ENCODE peak calls at places on chromosomes 3 and 15, in ten cellular contexts. One of them, this sample, is unnamed.

GRCh38 chr3:47865192-47865591 is 62.3 kb downstream of the DHX30 start:
- DNase-seq in breast epithelium: no peak
- DNase-seq in PC-9: no peak
- DNase-seq in effector memory CD4-positive, alpha-beta T cell: no peak
- DNase-seq in sigmoid colon: no peak
- DNase-seq in foreskin keratinocyte: no peak
- DNase-seq in psoas muscle: peak; percentile 48
- DNase-seq in IMR-90: no peak
- DNase-seq in left lung: no peak
- DNase-seq in GM12878: no peak
- DNase-seq in this sample: no peak

GRCh38 chr15:52183562-52184173 is 7.5 kb downstream of the GNB5 start:
- DNase-seq in left lung: no peak
- DNase-seq in GM12878: no peak
- DNase-seq in sigmoid colon: no peak
- DNase-seq in breast epithelium: no peak
- DNase-seq in psoas muscle: no peak
- DNase-seq in PC-9: no peak
- DNase-seq in IMR-90: peak; percentile 39
- DNase-seq in effector memory CD4-positive, alpha-beta T cell: no peak
- DNase-seq in foreskin keratinocyte: no peak
- DNase-seq in this sample: no peak

GRCh38 chr3:124745756-124746155 is 15.5 kb downstream of the UMPS start:
- DNase-seq in IMR-90: no peak
- DNase-seq in foreskin keratinocyte: no peak
- DNase-seq in breast epithelium: no peak
- DNase-seq in psoas muscle: no peak
- DNase-seq in effector memory CD4-positive, alpha-beta T cell: no peak
- DNase-seq in GM12878: no peak
- DNase-seq in PC-9: no peak
- DNase-seq in sigmoid colon: no peak
- DNase-seq in left lung: no peak
- DNase-seq in this sample: no peak

GRCh38 chr15:84961707-84962106 is 19.9 kb upstream of the PDE8A start:
- DNase-seq in sigmoid colon: no peak
- DNase-seq in effector memory CD4-positive, alpha-beta T cell: no peak
- DNase-seq in breast epithelium: no peak
- DNase-seq in PC-9: no peak
- DNase-seq in foreskin keratinocyte: peak; percentile 52
- DNase-seq in psoas muscle: no peak
- DNase-seq in GM12878: no peak
- DNase-seq in IMR-90: peak; percentile 58
- DNase-seq in left lung: no peak
- DNase-seq in this sample: no peak

GRCh38 chr15:34927726-34928125 is 41.8 kb downstream of the AQR start:
- DNase-seq in effector memory CD4-positive, alpha-beta T cell: no peak
- DNase-seq in left lung: no peak
- DNase-seq in PC-9: peak; percentile 44
- DNase-seq in psoas muscle: no peak
- DNase-seq in IMR-90: no peak
- DNase-seq in GM12878: no peak
- DNase-seq in sigmoid colon: no peak
- DNase-seq in breast epithelium: no peak
- DNase-seq in foreskin keratinocyte: no peak
- DNase-seq in this sample: no peak

GRCh38 chr3:140599496-140599895 is 78.4 kb upstream of the TRIM42 start:
- DNase-seq in psoas muscle: no peak
- DNase-seq in foreskin keratinocyte: peak; percentile 77
- DNase-seq in breast epithelium: no peak
- DNase-seq in GM12878: no peak
- DNase-seq in IMR-90: no peak
- DNase-seq in sigmoid colon: no peak
- DNase-seq in PC-9: no peak
- DNase-seq in left lung: no peak
- DNase-seq in effector memory CD4-positive, alpha-beta T cell: no peak
- DNase-seq in this sample: no peak

GRCh38 chr15:60869851-60870250 is 359.3 kb downstream of the RORA start:
- DNase-seq in breast epithelium: no peak
- DNase-seq in foreskin keratinocyte: no peak
- DNase-seq in PC-9: no peak
- DNase-seq in GM12878: no peak
- DNase-seq in left lung: no peak
- DNase-seq in psoas muscle: no peak
- DNase-seq in effector memory CD4-positive, alpha-beta T cell: no peak
- DNase-seq in sigmoid colon: no peak
- DNase-seq in IMR-90: no peak
- DNase-seq in this sample: no peak

GRCh38 chr15:91488452-91488851 is 365.1 kb upstream of the SLCO3A1 start:
- DNase-seq in PC-9: no peak
- DNase-seq in effector memory CD4-positive, alpha-beta T cell: no peak
- DNase-seq in GM12878: no peak
- DNase-seq in IMR-90: peak; percentile 13
- DNase-seq in psoas muscle: no peak
- DNase-seq in breast epithelium: no peak
- DNase-seq in sigmoid colon: no peak
- DNase-seq in left lung: no peak
- DNase-seq in foreskin keratinocyte: peak; percentile 29
- DNase-seq in this sample: no peak

GRCh38 chr3:128318275-128318920 is 148.3 kb downstream of the DNAJB8 start:
- DNase-seq in foreskin keratinocyte: no peak
- DNase-seq in left lung: peak; percentile 16
- DNase-seq in sigmoid colon: peak; percentile 33
- DNase-seq in IMR-90: no peak
- DNase-seq in PC-9: no peak
- DNase-seq in effector memory CD4-positive, alpha-beta T cell: no peak
- DNase-seq in breast epithelium: no peak
- DNase-seq in GM12878: no peak
- DNase-seq in psoas muscle: no peak
- DNase-seq in this sample: no peak

GRCh38 chr3:128319107-128319506 is 147.6 kb downstream of the DNAJB8 start:
- DNase-seq in left lung: no peak
- DNase-seq in PC-9: no peak
- DNase-seq in foreskin keratinocyte: no peak
- DNase-seq in breast epithelium: no peak
- DNase-seq in sigmoid colon: peak; percentile 27
- DNase-seq in GM12878: no peak
- DNase-seq in IMR-90: no peak
- DNase-seq in psoas muscle: no peak
- DNase-seq in effector memory CD4-positive, alpha-beta T cell: no peak
- DNase-seq in this sample: no peak

GRCh38 chr3:128317698-128318231 is 148.9 kb downstream of the DNAJB8 start:
- DNase-seq in effector memory CD4-positive, alpha-beta T cell: no peak
- DNase-seq in sigmoid colon: no peak
- DNase-seq in left lung: no peak
- DNase-seq in foreskin keratinocyte: no peak
- DNase-seq in PC-9: no peak
- DNase-seq in psoas muscle: no peak
- DNase-seq in breast epithelium: no peak
- DNase-seq in GM12878: no peak
- DNase-seq in IMR-90: no peak
- DNase-seq in this sample: no peak

GRCh38 chr3:128316456-128316855 is 150.2 kb downstream of the DNAJB8 start:
- DNase-seq in breast epithelium: no peak
- DNase-seq in effector memory CD4-positive, alpha-beta T cell: peak; percentile 50
- DNase-seq in sigmoid colon: no peak
- DNase-seq in IMR-90: no peak
- DNase-seq in GM12878: no peak
- DNase-seq in left lung: no peak
- DNase-seq in psoas muscle: no peak
- DNase-seq in foreskin keratinocyte: no peak
- DNase-seq in PC-9: no peak
- DNase-seq in this sample: no peak

GRCh38 chr3:128317101-128317697 is 149.5 kb downstream of the DNAJB8 start:
- DNase-seq in sigmoid colon: no peak
- DNase-seq in GM12878: no peak
- DNase-seq in PC-9: no peak
- DNase-seq in breast epithelium: no peak
- DNase-seq in foreskin keratinocyte: no peak
- DNase-seq in IMR-90: no peak
- DNase-seq in psoas muscle: no peak
- DNase-seq in left lung: no peak
- DNase-seq in effector memory CD4-positive, alpha-beta T cell: no peak
- DNase-seq in this sample: no peak
- H3K27ac ChIP-seq in sigmoid colon: no peak overlapping the region
- H3K27ac ChIP-seq in GM12878: no peak overlapping the region
- H3K27ac ChIP-seq in PC-9: no peak overlapping the region
- H3K27ac ChIP-seq in breast epithelium: no peak overlapping the region
- H3K27ac ChIP-seq in foreskin keratinocyte: no peak overlapping the region
- H3K27ac ChIP-seq in IMR-90: no peak overlapping the region
- H3K27ac ChIP-seq in psoas muscle: no peak overlapping the region
- H3K27ac ChIP-seq in left lung: no peak overlapping the region
- H3K27ac ChIP-seq in effector memory CD4-positive, alpha-beta T cell: peak overlapping the region; percentile 35
- H3K27ac ChIP-seq in this sample: no peak overlapping the region

GRCh38 chr3:42127226-42127625 is 36.1 kb downstream of the TRAK1 start:
- DNase-seq in PC-9: no peak
- DNase-seq in sigmoid colon: no peak
- DNase-seq in effector memory CD4-positive, alpha-beta T cell: no peak
- DNase-seq in IMR-90: no peak
- DNase-seq in left lung: no peak
- DNase-seq in psoas muscle: no peak
- DNase-seq in foreskin keratinocyte: no peak
- DNase-seq in breast epithelium: no peak
- DNase-seq in GM12878: no peak
- DNase-seq in this sample: no peak

GRCh38 chr3:42130007-42130328 is 38.8 kb downstream of the TRAK1 start:
- DNase-seq in effector memory CD4-positive, alpha-beta T cell: no peak
- DNase-seq in PC-9: no peak
- DNase-seq in psoas muscle: no peak
- DNase-seq in IMR-90: no peak
- DNase-seq in foreskin keratinocyte: no peak
- DNase-seq in left lung: no peak
- DNase-seq in GM12878: no peak
- DNase-seq in breast epithelium: no peak
- DNase-seq in sigmoid colon: no peak
- DNase-seq in this sample: no peak

GRCh38 chr3:42130329-42131070 is 39.3 kb downstream of the TRAK1 start:
- DNase-seq in breast epithelium: no peak
- DNase-seq in psoas muscle: no peak
- DNase-seq in sigmoid colon: peak; percentile 27
- DNase-seq in foreskin keratinocyte: no peak
- DNase-seq in GM12878: no peak
- DNase-seq in IMR-90: no peak
- DNase-seq in PC-9: peak; percentile 85
- DNase-seq in effector memory CD4-positive, alpha-beta T cell: no peak
- DNase-seq in left lung: no peak
- DNase-seq in this sample: no peak

GRCh38 chr3:42128526-42128925 is 37.4 kb downstream of the TRAK1 start:
- DNase-seq in IMR-90: no peak
- DNase-seq in GM12878: no peak
- DNase-seq in foreskin keratinocyte: no peak
- DNase-seq in effector memory CD4-positive, alpha-beta T cell: no peak
- DNase-seq in psoas muscle: no peak
- DNase-seq in sigmoid colon: no peak
- DNase-seq in breast epithelium: no peak
- DNase-seq in PC-9: no peak
- DNase-seq in left lung: no peak
- DNase-seq in this sample: no peak

DNA sequence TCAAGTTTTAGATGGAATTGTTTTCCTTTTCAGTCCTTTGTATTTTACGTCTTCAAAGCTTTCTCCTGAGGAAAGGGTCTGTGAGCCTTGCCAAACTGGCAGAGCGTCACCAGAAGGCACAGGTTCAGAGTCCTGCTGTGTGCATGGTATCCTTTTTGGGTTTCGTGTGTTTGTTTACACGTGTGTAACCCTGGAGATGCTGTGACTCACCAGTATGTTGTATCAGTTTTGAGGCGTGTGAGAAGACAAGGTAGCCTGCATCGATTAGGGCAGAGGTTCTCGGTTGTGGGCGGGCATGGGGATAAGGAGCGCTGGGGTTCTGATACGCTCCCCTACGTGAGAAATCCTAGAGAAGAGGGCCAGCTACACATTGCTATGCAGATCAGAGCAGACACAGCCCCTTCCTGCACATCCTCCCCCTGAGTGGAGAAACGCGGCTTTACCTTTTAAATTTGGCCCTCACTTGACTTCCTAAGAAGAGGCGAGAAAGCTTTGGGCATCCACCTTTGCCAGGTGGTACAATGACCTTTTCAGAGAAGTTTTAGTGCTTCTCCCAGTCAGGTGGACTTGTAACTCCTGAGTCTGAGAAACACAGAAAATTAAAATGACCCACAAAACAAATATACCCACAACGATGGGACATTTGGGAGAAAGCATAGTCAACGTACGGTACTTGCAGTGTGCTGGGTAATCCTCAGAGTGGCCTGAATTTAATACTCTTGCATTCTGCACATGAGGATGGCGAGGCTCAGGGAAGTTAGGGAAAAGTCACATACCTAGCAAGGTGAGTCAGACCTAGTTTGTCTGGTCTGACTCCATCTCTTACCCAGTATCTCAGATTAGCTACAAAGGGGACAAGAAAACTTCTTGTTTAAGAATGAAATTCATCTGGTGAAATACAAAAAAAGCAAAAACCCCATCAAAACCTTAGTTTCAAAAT is 38.1 kb downstream of the TRAK1 start:
- DNase-seq in left lung: no peak
- DNase-seq in sigmoid colon: peak; percentile 53
- DNase-seq in foreskin keratinocyte: peak; percentile 74
- DNase-seq in breast epithelium: no peak
- DNase-seq in IMR-90: peak; percentile 30
- DNase-seq in PC-9: peak; percentile 92
- DNase-seq in GM12878: no peak
- DNase-seq in effector memory CD4-positive, alpha-beta T cell: no peak
- DNase-seq in psoas muscle: no peak
- DNase-seq in this sample: no peak
- H3K27ac ChIP-seq in left lung: no peak overlapping the region
- H3K27ac ChIP-seq in sigmoid colon: no peak overlapping the region
- H3K27ac ChIP-seq in foreskin keratinocyte: peak overlapping the region; percentile 49
- H3K27ac ChIP-seq in breast epithelium: peak overlapping the region; percentile 66
- H3K27ac ChIP-seq in IMR-90: no peak overlapping the region
- H3K27ac ChIP-seq in PC-9: peak overlapping the region; percentile 97
- H3K27ac ChIP-seq in GM12878: no peak overlapping the region
- H3K27ac ChIP-seq in effector memory CD4-positive, alpha-beta T cell: no peak overlapping the region
- H3K27ac ChIP-seq in psoas muscle: no peak overlapping the region
- H3K27ac ChIP-seq in this sample: peak overlapping the region; percentile 36

DNA sequence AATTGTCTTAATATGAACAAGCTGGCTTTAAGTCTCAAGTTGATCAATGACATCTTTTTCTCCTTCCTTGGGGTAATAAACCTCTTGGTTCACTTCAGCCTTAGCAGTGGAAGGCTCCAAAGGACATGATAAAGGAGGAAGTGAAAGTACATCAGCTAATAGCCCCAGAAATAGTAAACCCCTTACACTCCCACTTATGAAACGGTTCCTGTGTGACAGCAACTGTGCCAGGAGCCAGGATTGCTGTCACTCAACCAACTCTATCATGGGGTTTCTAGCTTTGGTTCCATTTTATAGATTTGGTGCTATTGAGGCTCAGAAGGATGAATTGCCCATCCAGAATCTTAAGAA is 216.7 kb downstream of the ABHD5 start:
- DNase-seq in foreskin keratinocyte: no peak
- DNase-seq in breast epithelium: no peak
- DNase-seq in psoas muscle: no peak
- DNase-seq in IMR-90: no peak
- DNase-seq in PC-9: no peak
- DNase-seq in effector memory CD4-positive, alpha-beta T cell: no peak
- DNase-seq in sigmoid colon: no peak
- DNase-seq in left lung: no peak
- DNase-seq in GM12878: peak; percentile 53
- DNase-seq in this sample: no peak
- H3K27ac ChIP-seq in foreskin keratinocyte: no peak overlapping the region
- H3K27ac ChIP-seq in breast epithelium: no peak overlapping the region
- H3K27ac ChIP-seq in psoas muscle: no peak overlapping the region
- H3K27ac ChIP-seq in IMR-90: no peak overlapping the region
- H3K27ac ChIP-seq in PC-9: no peak overlapping the region
- H3K27ac ChIP-seq in effector memory CD4-positive, alpha-beta T cell: no peak overlapping the region
- H3K27ac ChIP-seq in sigmoid colon: no peak overlapping the region
- H3K27ac ChIP-seq in left lung: no peak overlapping the region
- H3K27ac ChIP-seq in GM12878: no peak overlapping the region
- H3K27ac ChIP-seq in this sample: no peak overlapping the region

DNA sequence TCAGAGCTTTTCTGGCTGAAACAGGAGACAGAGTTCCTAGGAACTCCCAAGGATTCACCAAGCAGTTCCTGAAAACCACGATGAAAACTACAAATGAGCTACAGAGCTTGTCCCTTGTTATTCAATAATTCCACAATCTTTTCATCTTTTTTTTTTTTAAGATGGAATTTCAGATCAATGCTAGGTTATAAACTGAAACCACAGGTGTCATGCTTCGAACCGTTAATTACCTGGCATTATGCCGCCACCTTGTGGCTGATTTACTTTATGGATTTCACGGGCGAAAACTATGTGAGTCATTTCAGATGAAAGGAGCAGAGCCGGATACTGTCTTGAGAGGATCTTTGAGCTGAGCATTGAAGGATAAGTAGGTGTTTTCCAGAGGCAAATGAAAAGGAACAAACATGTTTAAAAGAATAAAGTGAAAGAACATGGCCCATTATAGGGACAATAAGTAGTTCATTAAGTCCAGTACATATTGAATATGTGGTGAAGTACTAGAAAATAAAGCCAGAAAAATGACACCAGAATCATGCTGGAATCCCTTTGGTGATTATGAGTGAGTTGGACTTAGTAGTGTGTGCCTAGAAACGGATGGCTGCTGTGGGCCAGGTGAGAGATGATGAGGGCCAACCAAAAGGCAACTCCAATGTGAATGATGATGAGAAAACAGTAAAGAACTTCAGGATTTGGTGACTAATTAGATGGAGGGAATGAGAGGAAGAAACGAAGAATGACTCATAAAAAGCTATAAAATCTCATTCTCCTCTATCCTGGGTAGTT is 3.5 kb downstream of the CRYGS start:
- DNase-seq in breast epithelium: peak; percentile 67
- DNase-seq in psoas muscle: no peak
- DNase-seq in GM12878: peak; percentile 76
- DNase-seq in left lung: peak; percentile 48
- DNase-seq in PC-9: peak; percentile 79
- DNase-seq in effector memory CD4-positive, alpha-beta T cell: peak; percentile 76
- DNase-seq in foreskin keratinocyte: peak; percentile 79
- DNase-seq in sigmoid colon: peak; percentile 82
- DNase-seq in IMR-90: peak; percentile 75
- DNase-seq in this sample: no peak
- H3K27ac ChIP-seq in breast epithelium: no peak overlapping the region
- H3K27ac ChIP-seq in psoas muscle: no peak overlapping the region
- H3K27ac ChIP-seq in GM12878: peak overlapping the region; percentile 30
- H3K27ac ChIP-seq in left lung: no peak overlapping the region
- H3K27ac ChIP-seq in PC-9: no peak overlapping the region
- H3K27ac ChIP-seq in effector memory CD4-positive, alpha-beta T cell: no peak overlapping the region
- H3K27ac ChIP-seq in foreskin keratinocyte: peak overlapping the region; percentile 50
- H3K27ac ChIP-seq in sigmoid colon: no peak overlapping the region
- H3K27ac ChIP-seq in IMR-90: no peak overlapping the region
- H3K27ac ChIP-seq in this sample: peak overlapping the region; percentile 1

This sample was measured in RWPE2.